ENCODE peak calls at places on chromosomes 11 and 22, in ten cellular contexts. O is dorsolateral prefrontal cortex, D is uterus, R is foreskin fibroblast, P is heart right ventricle, A is endothelial cell, Q is GM12865, W is RWPE1, U is colonic mucosa, J is MM.1S. Z is an unnamed sample.

GRCh38 chr11:113356203-113356602 is 31.4 kb upstream of the ANKK1 start:
- DNase-seq in D (no peak), U (no peak), O (no peak), A (no peak), J (no peak), R (no peak), W (no peak), P (no peak), Q (no peak), Z (no peak)

GRCh38 chr11:108559340-108559739 is 34.2 kb downstream of the EXPH5 start:
- DNase-seq in Q (no peak), O (no peak), J (no peak), R (peak; percentile 89), A (no peak), W (no peak), P (no peak), U (no peak), D (no peak), Z (no peak)

GRCh38 chr11:46832511-46833214 is 13.4 kb downstream of the CKAP5 start:
- DNase-seq in Q (no peak), R (no peak), D (no peak), A (no peak), U (no peak), O (no peak), P (no peak), J (no peak), W (no peak), Z (no peak)

GRCh38 chr11:70948855-70949551 is 303.4 kb downstream of the SHANK2 start:
- DNase-seq in A (no peak), R (no peak), W (no peak), J (no peak), O (no peak), U (no peak), D (no peak), Q (no peak), P (peak; percentile 22), Z (no peak)

GRCh38 chr11:37712246-37712645 is 1114.2 kb upstream of the RAG2 start:
- DNase-seq in J (peak; percentile 24), D (no peak), Q (no peak), U (no peak), O (no peak), W (no peak), R (peak; percentile 18), A (no peak), P (no peak), Z (no peak)

GRCh38 chr22:48340727-48341709 is 1486.7 kb downstream of the BRD1 start:
- DNase-seq in O (peak; percentile 63), A (no peak), J (peak; percentile 21), P (no peak), D (no peak), U (no peak), R (no peak), W (no peak), Q (no peak), Z (no peak)

GRCh38 chr22:27749597-27750225 is 51.8 kb downstream of the MN1 start:
- DNase-seq in O (no peak), J (no peak), P (no peak), U (no peak), D (no peak), A (no peak), R (peak; percentile 61), W (no peak), Q (no peak), Z (no peak)

GRCh38 chr11:86814775-86815174 is 14.4 kb downstream of the PRSS23 start:
- DNase-seq in Q (no peak), D (no peak), J (no peak), A (no peak), R (peak; percentile 75), O (no peak), U (no peak), W (no peak), P (no peak), Z (no peak)

GRCh38 chr11:123255909-123256308 is 60.9 kb upstream of the CLMP start:
- DNase-seq in W (no peak), D (no peak), A (no peak), Q (no peak), P (no peak), J (no peak), U (no peak), R (no peak), O (no peak), Z (no peak)

GRCh38 chr22:35195821-35196220 is 61.5 kb upstream of the HMGXB4 start:
- DNase-seq in W (no peak), U (no peak), O (no peak), P (no peak), D (no peak), A (no peak), Q (no peak), R (no peak), J (no peak), Z (no peak)

GRCh38 chr11:95659088-95659487 is 130.5 kb downstream of the FAM76B start:
- DNase-seq in O (no peak), P (no peak), A (no peak), J (no peak), R (peak; percentile 77), Q (no peak), D (no peak), U (no peak), W (no peak), Z (no peak)

GRCh38 chr11:58575377-58576020 is at the start of gene LPXN:
- DNase-seq in D (no peak), A (no peak), Q (peak; percentile 85), J (peak; percentile 78), W (no peak), R (peak; percentile 75), P (no peak), O (no peak), U (no peak), Z (peak; percentile 13)
- TF ChIP-seq CTCF in D (no peak), A (no peak), Q (no peak), J (peak; percentile 46), W (no peak), R (no peak), P (no peak), O (no peak), U (no peak), Z (peak; percentile 34)

GRCh38 chr22:20000246-20001081 is 16.2 kb downstream of the ARVCF start:
- DNase-seq in D (no peak), U (no peak), A (no peak), O (no peak), J (no peak), P (peak; percentile 64), R (no peak), Q (no peak), W (no peak), Z (no peak)
- TF ChIP-seq CTCF in D (no peak), U (no peak), A (no peak), O (no peak), J (no peak), P (no peak), R (no peak), Q (no peak), W (no peak), Z (no peak)

GRCh38 chr11:59281177-59281576 is 68.5 kb upstream of the MPEG1 start:
- DNase-seq in W (no peak), D (no peak), Q (no peak), R (no peak), A (no peak), J (no peak), P (no peak), U (no peak), O (no peak), Z (no peak)

GRCh38 chr11:59284773-59285129 is 72.0 kb upstream of the MPEG1 start:
- DNase-seq in R (no peak), J (no peak), Q (no peak), A (no peak), D (no peak), O (no peak), U (no peak), P (no peak), W (no peak), Z (no peak)

GRCh38 chr11:59283311-59283710 is 70.6 kb upstream of the MPEG1 start:
- DNase-seq in D (no peak), A (no peak), P (no peak), O (no peak), J (no peak), W (no peak), R (no peak), Q (no peak), U (no peak), Z (no peak)

GRCh38 chr11:59285716-59286260 is 72.9 kb upstream of the OR5AN1 start:
- DNase-seq in U (no peak), J (no peak), P (no peak), Q (no peak), A (no peak), O (no peak), D (no peak), W (no peak), R (no peak), Z (no peak)

DNA sequence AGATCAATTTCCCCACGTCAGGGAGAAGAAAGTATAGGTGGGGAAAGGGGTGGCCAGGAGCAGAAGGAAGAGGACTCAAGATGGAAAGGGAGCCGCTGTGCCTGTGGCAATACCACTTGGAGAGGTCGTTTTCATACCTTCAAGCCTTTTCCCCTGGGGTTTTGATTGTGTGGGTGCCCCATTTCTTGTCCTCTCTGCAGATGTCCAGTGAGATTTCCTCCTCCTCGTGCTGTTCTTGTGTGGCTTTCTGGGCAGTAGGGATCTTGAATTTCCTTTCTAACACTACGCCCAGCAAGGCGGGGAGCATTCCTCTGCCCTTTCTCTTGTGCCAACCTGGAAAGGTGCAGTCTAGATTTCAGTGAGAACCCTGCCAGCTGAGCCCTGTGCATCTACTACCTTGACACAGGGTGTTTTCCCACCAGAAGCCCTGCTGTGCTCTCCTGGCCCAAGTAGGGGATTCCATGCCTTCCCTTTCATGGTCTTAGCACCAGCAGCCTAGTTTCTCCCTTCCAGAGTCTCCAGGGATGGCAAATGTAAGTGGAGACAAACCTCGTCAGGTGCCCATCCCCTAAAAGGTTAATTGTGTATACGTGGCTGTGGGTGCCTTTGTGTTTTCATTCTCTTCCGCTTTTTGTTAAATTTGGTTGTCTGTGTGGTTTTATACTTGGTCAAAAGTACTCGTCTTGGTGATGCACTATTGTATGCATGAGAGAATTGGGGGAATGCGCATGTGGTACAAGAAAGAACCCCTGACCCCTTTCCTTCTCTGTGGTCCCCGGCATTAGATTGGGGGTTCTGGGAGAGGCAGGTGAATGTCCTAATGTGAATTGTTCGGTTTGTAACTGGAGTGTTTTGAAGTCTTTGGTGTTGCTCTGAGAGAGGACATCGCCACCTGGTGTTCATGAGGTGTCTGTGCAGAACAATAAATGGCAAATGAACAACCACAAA is 71.4 kb upstream of the MPEG1 start:
- DNase-seq in R (peak; percentile 66), U (peak; percentile 58), W (peak; percentile 30), J (peak; percentile 67), A (peak; percentile 30), P (no peak), Q (peak; percentile 84), D (no peak), O (no peak), Z (no peak)
- TF ChIP-seq CTCF in R (peak; percentile 72), U (peak; percentile 85), W (peak; percentile 85), J (peak; percentile 79), A (peak; percentile 79), P (peak; percentile 84), Q (peak; percentile 85), D (peak; percentile 55), O (peak; percentile 79), Z (peak; percentile 88)

DNA sequence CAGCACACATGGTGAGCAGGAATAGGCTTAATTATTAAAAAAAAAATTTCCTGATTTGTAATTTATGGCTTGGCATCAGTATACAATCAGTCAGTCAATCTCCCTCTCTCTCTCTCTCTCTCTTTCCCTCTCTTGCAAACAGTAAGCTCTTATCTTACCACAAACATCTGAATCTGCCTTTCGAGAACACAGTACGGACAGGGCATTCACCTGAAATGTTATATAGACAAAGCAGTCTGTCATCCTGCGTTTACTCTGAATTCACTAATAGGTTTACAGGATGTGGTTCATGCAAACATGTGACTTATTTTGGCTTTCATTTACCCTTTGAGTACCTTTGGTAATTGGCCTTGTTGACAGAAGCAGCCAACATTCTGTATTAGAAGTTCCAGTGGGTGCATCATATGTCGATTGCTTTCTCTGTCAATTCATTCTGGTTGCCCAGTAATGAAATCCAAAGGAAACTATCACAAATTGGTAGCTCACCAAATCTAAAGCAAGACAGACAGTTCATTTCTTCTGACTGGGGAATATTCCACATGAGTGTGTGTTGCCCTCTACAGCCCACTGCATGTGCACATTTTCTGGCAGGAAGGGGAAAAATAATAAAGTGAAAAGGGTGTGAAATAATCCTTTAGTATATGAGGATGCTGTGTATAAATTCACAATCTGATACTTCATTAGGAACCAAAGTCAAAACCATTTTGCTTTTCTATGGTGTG is 1058.2 kb downstream of the LRRC4C start:
- DNase-seq in Q (no peak), P (no peak), R (peak; percentile 29), U (no peak), J (no peak), O (no peak), D (no peak), W (no peak), A (no peak), Z (no peak)
- TF ChIP-seq CTCF in Q (no peak), P (no peak), R (no peak), U (no peak), J (no peak), O (peak; percentile 7), D (no peak), W (no peak), A (no peak), Z (no peak)